ENCODE peak calls at places on chromosome 15, in five cellular contexts. F, S, T, K and C are unnamed samples.

GRCh38 chr15:58212909-58213526 is 74.8 kb downstream of the AQP9 start:
- DNase-seq in K (no peak), T (peak), S (no peak), F (no peak), C (no peak)

GRCh38 chr15:74847462-74847861 is 4.5 kb upstream of the ULK3 start:
- DNase-seq in S (peak), K (no peak), T (no peak), F (no peak), C (no peak)

GRCh38 chr15:87689716-87690115 is 566.8 kb downstream of the NTRK3 start:
- DNase-seq in K (no peak), F (no peak), S (no peak), T (no peak), C (no peak)

GRCh38 chr15:90871097-90871715 is 2.8 kb downstream of the FURIN start:
- DNase-seq in F (no peak), S (peak), T (no peak), K (no peak), C (no peak)

GRCh38 chr15:93152951-93153350 is 63.9 kb upstream of the RGMA start:
- DNase-seq in T (no peak), F (no peak), K (no peak), S (peak), C (peak)

GRCh38 chr15:89917442-89918085 is 4.8 kb upstream of the ARPIN start:
- DNase-seq in K (no peak), F (no peak), T (no peak), S (no peak), C (no peak)

GRCh38 chr15:75107905-75108838 is 84.8 kb downstream of the PPCDC start:
- DNase-seq in T (peak), F (no peak), K (peak), S (peak), C (no peak)

GRCh38 chr15:66872394-66872793 is 170.4 kb downstream of the SMAD6 start:
- DNase-seq in K (no peak), F (no peak), T (no peak), S (no peak), C (no peak)

GRCh38 chr15:41691471-41691870 is 31.3 kb downstream of the MGA start:
- DNase-seq in F (no peak), T (no peak), S (no peak), K (no peak), C (no peak)
- H3K27ac ChIP-seq in F (peak), T (no peak), S (no peak), K (no peak), C (no peak)

DNA sequence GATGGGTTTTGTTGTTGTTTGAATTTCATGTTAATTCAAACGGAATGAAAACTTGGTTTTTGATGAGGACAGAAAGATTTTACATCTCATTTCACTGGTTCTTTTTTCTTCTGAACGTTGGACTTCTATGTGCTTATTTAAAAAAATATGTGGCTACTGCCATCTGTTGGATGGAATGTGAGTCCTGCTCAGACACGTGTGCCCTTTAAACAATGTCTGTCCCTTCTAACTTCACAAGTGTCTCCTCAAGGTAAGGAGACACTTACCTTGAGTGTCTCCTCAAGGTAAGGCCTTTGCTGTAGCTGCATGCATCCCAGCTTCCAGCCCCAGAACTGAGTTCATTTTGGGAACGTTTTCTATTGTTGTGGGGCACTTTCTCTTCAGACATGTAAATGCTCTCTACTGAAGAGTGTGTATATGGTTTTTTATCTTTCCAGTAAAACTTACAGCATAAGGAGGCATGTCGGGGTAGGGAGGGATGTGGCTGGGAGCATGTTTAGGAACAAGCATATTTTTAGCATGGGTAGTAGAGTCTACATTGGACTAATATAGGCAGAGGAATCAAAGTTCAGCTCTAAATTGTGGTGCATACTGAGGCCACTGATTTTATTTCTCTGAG is 63.1 kb upstream of the UBE3A start:
- DNase-seq in F (no peak), S (no peak), K (no peak), T (peak), C (no peak)
- TF ChIP-seq CTCF in F (peak), S (peak), K (peak), T (peak), C (peak)

GRCh38 chr15:39016706-39017105 is 452.1 kb upstream of the RASGRP1 start:
- DNase-seq in S (no peak), T (no peak), K (no peak), F (no peak), C (no peak)
- H3K4me3 ChIP-seq in S (no peak), T (no peak), K (no peak), F (no peak), C (no peak)

GRCh38 chr15:65583701-65584100 is 27.2 kb downstream of the INTS14 start:
- DNase-seq in S (no peak), T (peak), F (no peak), K (peak), C (no peak)
- H3K27ac ChIP-seq in S (no peak), T (peak), F (no peak), K (peak), C (no peak)

GRCh38 chr15:40254452-40254851 is 15.6 kb downstream of the PAK6 start:
- DNase-seq in S (no peak), T (no peak), K (no peak), F (no peak), C (no peak)
- TF ChIP-seq CTCF in S (no peak), T (no peak), K (no peak), F (no peak), C (no peak)

DNA sequence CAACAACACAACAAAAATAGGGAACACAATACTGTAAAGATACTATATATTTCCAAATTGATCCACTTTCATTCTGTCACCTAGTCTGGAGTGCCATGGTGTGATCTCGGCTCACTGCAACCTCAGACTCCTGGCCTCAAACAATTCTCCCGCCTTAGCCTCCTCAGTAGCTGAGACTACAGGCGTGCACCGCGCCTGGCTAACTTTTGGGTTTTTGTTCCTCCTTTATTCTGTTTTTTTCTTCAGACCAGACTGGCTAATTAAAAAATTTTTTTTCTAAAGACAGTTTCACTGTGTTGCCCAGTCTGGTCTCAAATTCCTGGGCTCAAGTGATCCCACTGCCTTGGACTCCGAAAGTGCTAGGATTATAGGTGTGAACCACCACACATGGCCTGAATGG is 5.3 kb downstream of the BCL2L10 start:
- DNase-seq in T (no peak), K (no peak), F (no peak), S (no peak), C (no peak)
- H3K4me3 ChIP-seq in T (no peak), K (no peak), F (no peak), S (no peak), C (no peak)

DNA sequence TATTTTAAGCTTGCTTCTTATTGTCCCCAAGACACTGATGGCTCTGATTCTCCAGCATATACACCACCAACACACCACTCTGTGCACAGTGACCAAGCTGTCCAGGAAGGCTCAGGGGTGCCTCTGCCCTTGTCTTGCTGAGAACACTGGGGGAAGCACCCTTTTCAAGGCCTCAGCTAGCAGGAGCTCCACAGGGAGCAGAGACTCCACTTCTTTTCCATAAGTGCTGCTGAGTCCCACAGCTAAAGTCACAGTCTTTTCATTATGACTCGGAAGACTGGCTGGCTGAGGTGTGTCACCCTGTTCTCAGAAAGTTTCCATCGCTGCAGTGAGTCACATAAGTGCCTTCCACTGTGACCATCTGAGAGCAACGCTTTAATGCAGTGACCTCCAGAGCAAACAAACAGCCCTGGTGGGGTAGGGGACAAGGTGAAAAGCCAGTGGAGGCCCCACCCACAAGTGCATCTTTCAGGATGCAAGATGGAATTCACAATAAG is 226.9 kb upstream of the CHRNA7 start:
- DNase-seq in S (no peak), F (no peak), K (no peak), T (no peak), C (no peak)
- H3K27ac ChIP-seq in S (no peak), F (no peak), K (no peak), T (no peak), C (no peak)

GRCh38 chr15:26879770-26880169 is 12.9 kb downstream of the GABRA5 start:
- DNase-seq in F (no peak), S (no peak), T (no peak), K (no peak), C (no peak)

GRCh38 chr15:26883466-26883865 is 16.6 kb downstream of the GABRA5 start:
- DNase-seq in S (no peak), F (no peak), K (no peak), T (no peak), C (no peak)

GRCh38 chr15:26877842-26878241 is 11.0 kb downstream of the GABRA5 start:
- DNase-seq in S (no peak), K (no peak), F (no peak), T (no peak), C (no peak)

GRCh38 chr15:26882616-26883365 is 15.9 kb downstream of the GABRA5 start:
- DNase-seq in S (no peak), T (no peak), K (no peak), F (no peak), C (no peak)

GRCh38 chr15:26882112-26882511 is 15.2 kb downstream of the GABRA5 start:
- DNase-seq in S (no peak), F (no peak), T (no peak), K (no peak), C (peak)
- TF ChIP-seq CTCF in S (no peak), F (no peak), T (no peak), K (no peak), C (no peak)

GRCh38 chr15:44734839-44735481 is 1.4 kb upstream of the TRIM69 start:
- DNase-seq in F (no peak), S (no peak), T (no peak), K (no peak), C (no peak)
- H3K4me3 ChIP-seq in F (no peak), S (no peak), T (no peak), K (no peak), C (no peak)